ENCODE peak calls at places on chromosomes 5 and 9, in five cellular contexts. T is colonic mucosa, F is adrenal gland, B is fibroblast of lung, G is esophagus squamous epithelium. U is an unnamed sample.

GRCh38 chr5:761854-762685 is 22.5 kb downstream of the ZDHHC11B start:
- DNase-seq in T (peak; percentile 16), F (no peak), B (no peak), G (no peak), U (no peak)

GRCh38 chr9:114666441-114666840 is 8.8 kb upstream of the TEX53 start:
- DNase-seq in T (no peak), F (no peak), B (no peak), G (no peak), U (no peak)

GRCh38 chr5:8905021-8905420 is 640.9 kb downstream of the SEMA5A start:
- DNase-seq in T (peak; percentile 27), F (no peak), B (peak; percentile 88), G (no peak), U (no peak)

GRCh38 chr5:80217667-80218066 is 38.2 kb downstream of the SERINC5 start:
- DNase-seq in T (no peak), F (no peak), B (no peak), G (no peak), U (no peak)

GRCh38 chr5:123785160-123786001 is 273.4 kb downstream of the CSNK1G3 start:
- DNase-seq in T (no peak), F (no peak), B (peak; percentile 52), G (no peak), U (no peak)

GRCh38 chr5:112174959-112175594 is 244.0 kb downstream of the EPB41L4A start:
- DNase-seq in T (peak; percentile 25), F (peak; percentile 41), B (peak; percentile 49), G (no peak), U (peak; percentile 40)

GRCh38 chr9:17082343-17082742 is 52.5 kb upstream of the CNTLN start:
- DNase-seq in T (no peak), F (no peak), B (peak; percentile 57), G (no peak), U (no peak)

GRCh38 chr9:33867747-33868429 is 50.9 kb downstream of the UBE2R2 start:
- DNase-seq in T (peak; percentile 35), F (peak; percentile 79), B (peak; percentile 69), G (no peak), U (no peak)

GRCh38 chr9:114372971-114373591 is 14.7 kb downstream of the AKNA start:
- DNase-seq in T (peak; percentile 58), F (peak; percentile 61), B (no peak), G (peak; percentile 63), U (peak; percentile 88)

GRCh38 chr5:14728109-14728938 is 63.8 kb downstream of the OTULIN start:
- DNase-seq in T (peak; percentile 63), F (peak; percentile 20), B (no peak), G (no peak), U (no peak)
- H3K4me3 ChIP-seq in T (no peak overlapping the region), F (no peak overlapping the region), B (no peak overlapping the region), G (no peak overlapping the region), U (no peak overlapping the region)

GRCh38 chr9:134325096-134325812 is 1.0 kb upstream of the RXRA start:
- DNase-seq in T (peak; percentile 65), F (peak; percentile 63), B (peak; percentile 49), G (no peak), U (peak; percentile 28)
- H3K4me1 ChIP-seq in T (peaks cover 22% of the 10 kb centered on the region), F (peaks cover 30% of the 10 kb centered on the region), B (peaks cover 24% of the 10 kb centered on the region), G (peaks cover 37% of the 10 kb centered on the region), U (peaks cover 12% of the 10 kb centered on the region)

DNA sequence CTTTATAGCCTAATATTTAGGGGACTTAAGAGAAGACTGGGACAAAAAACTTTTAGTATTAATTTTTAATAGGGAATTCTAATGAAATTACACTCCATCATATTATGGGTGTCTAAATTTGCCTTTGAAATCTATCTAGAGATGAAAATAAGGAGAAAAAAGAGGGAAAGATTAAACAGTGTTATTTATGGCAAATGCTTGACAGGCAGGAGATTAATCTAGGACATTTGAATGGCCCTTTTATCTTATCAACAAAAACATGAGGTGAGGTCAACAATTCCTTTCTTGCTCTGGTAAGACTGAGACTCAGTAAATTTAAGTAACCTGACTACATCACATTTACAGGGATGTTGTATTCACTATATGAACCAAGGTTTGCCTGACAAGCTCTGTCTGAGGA is 852.8 kb upstream of the CTNND2 start:
- DNase-seq in T (no peak), F (no peak), B (no peak), G (no peak), U (no peak)
- H3K27ac ChIP-seq in T (no peak overlapping the region), F (no peak overlapping the region), B (no peak overlapping the region), G (no peak overlapping the region), U (no peak overlapping the region)

GRCh38 chr5:128536229-128536860 is 1.7 kb downstream of the FBN2 start:
- DNase-seq in T (no peak), F (peak; percentile 15), B (peak; percentile 8), G (no peak), U (no peak)
- H3K4me3 ChIP-seq in T (peak overlapping the region; percentile 31), F (no peak overlapping the region), B (peak overlapping the region; percentile 72), G (peak overlapping the region; percentile 55), U (no peak overlapping the region)

DNA sequence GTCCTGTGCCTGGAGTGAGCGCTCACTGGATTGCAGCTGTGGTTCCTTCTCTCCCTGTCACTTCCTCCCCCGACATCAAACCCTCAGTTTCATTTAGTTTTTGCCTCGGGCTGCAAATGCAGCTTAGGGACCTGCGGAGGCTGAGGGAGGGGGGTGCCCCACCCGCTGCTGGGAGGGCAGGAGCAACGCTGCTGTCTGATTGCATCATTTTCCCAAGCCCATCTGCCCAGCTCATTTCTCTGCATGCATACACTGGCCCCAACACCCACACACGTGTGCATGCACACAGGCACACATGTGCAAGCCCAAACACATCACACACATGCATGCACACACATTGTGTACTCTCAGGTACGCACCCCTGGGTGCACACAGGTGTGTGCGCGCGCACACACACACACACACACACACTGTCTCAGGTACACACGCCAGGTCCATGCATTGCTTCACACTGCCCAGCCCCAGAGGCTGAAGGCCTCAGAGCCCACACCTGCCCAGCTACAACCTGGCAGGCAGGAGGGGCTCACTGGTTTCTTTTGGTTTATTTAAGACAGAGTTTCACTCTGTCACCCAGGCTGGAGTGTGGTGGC is 3.4 kb downstream of the ASS1 start:
- DNase-seq in T (no peak), F (no peak), B (peak; percentile 61), G (no peak), U (no peak)
- H3K4me1 ChIP-seq in T (peaks cover 28% of the 10 kb centered on the region), F (peaks cover 69% of the 10 kb centered on the region), B (peaks cover 12% of the 10 kb centered on the region), G (peaks cover 49% of the 10 kb centered on the region), U (peaks cover 11% of the 10 kb centered on the region)